ENCODE peak calls at places on chromosomes 7 and 10, in five cellular contexts. Y is GM12865, Z is MM.1S, T is A673, M is NT2/D1. I is an unnamed sample.

GRCh38 chr7:47266131-47266706 is 315.7 kb downstream of the TNS3 start:
- DNase-seq in Y (peak; percentile 56), Z (peak; percentile 39), T (peak; percentile 60), M (peak; percentile 70), I (peak; percentile 58)

GRCh38 chr7:155844019-155844453 is 31.8 kb upstream of the SHH start:
- DNase-seq in Y (no peak), Z (no peak), T (no peak), M (no peak), I (no peak)

GRCh38 chr10:78952686-78953085 is 116.1 kb upstream of the ZMIZ1 start:
- DNase-seq in Y (no peak), Z (no peak), T (no peak), M (no peak), I (no peak)

GRCh38 chr10:48523212-48523819 is 81.6 kb downstream of the ARHGAP22 start:
- DNase-seq in Y (no peak), Z (no peak), T (peak; percentile 33), M (no peak), I (peak; percentile 18)

GRCh38 chr7:139784643-139785042 is 6.8 kb upstream of the HIPK2 start:
- DNase-seq in Y (no peak), Z (no peak), T (no peak), M (no peak), I (peak; percentile 85)

GRCh38 chr10:116155191-116155590 is 117.8 kb downstream of the GFRA1 start:
- DNase-seq in Y (no peak), Z (no peak), T (no peak), M (no peak), I (no peak)

GRCh38 chr7:92025260-92025659 is 84.6 kb downstream of the AKAP9 start:
- DNase-seq in Y (no peak), Z (no peak), T (no peak), M (no peak), I (peak; percentile 93)

GRCh38 chr10:91251430-91252056 is 31.1 kb downstream of the PCGF5 start:
- DNase-seq in Y (peak; percentile 68), Z (peak; percentile 66), T (peak; percentile 71), M (peak; percentile 15), I (peak; percentile 48)

GRCh38 chr7:6476596-6477374 is 29.0 kb upstream of the DAGLB start:
- DNase-seq in Y (no peak), Z (no peak), T (no peak), M (no peak), I (no peak)

GRCh38 chr7:141421306-141421705 is 129.9 kb upstream of the AGK start:
- DNase-seq in Y (no peak), Z (no peak), T (no peak), M (no peak), I (no peak)

GRCh38 chr10:71880425-71881306 is 29.6 kb upstream of the PSAP start:
- DNase-seq in Y (no peak), Z (no peak), T (no peak), M (no peak), I (no peak)

GRCh38 chr10:4316166-4316810 is 509.7 kb upstream of the AKR1E2 start:
- DNase-seq in Y (no peak), Z (no peak), T (no peak), M (no peak), I (no peak)

GRCh38 chr7:30887464-30887872 is 24.2 kb upstream of the AQP1 start:
- DNase-seq in Y (no peak), Z (no peak), T (no peak), M (no peak), I (no peak)

GRCh38 chr7:83738436-83738835 is 89.5 kb upstream of the SEMA3E start:
- DNase-seq in Y (no peak), Z (no peak), T (no peak), M (no peak), I (no peak)

GRCh38 chr7:44752822-44753221 is 4.2 kb downstream of the ZMIZ2 start:
- DNase-seq in Y (no peak), Z (no peak), T (no peak), M (no peak), I (no peak)

GRCh38 chr7:47461161-47461560 is 120.8 kb downstream of the TNS3 start:
- DNase-seq in Y (no peak), Z (no peak), T (no peak), M (no peak), I (no peak)

GRCh38 chr7:3032256-3032655 is 11.4 kb downstream of the CARD11 start:
- DNase-seq in Y (no peak), Z (no peak), T (no peak), M (no peak), I (no peak)

GRCh38 chr10:121325490-121326231 is 272.6 kb downstream of the FGFR2 start:
- DNase-seq in Y (no peak), Z (no peak), T (no peak), M (no peak), I (peak; percentile 98)

GRCh38 chr10:47301833-47302232 is 1.8 kb downstream of the GDF10 start:
- DNase-seq in Y (no peak), Z (no peak), T (no peak), M (no peak), I (no peak)

GRCh38 chr10:71998119-71998839 is 34.1 kb downstream of the CHST3 start:
- DNase-seq in Y (no peak), Z (no peak), T (no peak), M (no peak), I (no peak)

GRCh38 chr7:155685070-155685790 is 40.8 kb downstream of the RBM33 start:
- DNase-seq in Y (peak; percentile 21), Z (no peak), T (no peak), M (no peak), I (no peak)

GRCh38 chr10:15313034-15313433 is 58.1 kb downstream of the FAM171A1 start:
- DNase-seq in Y (no peak), Z (no peak), T (no peak), M (no peak), I (no peak)

GRCh38 chr7:156897673-156898072 is 4.7 kb upstream of the LMBR1 start:
- DNase-seq in Y (no peak), Z (no peak), T (no peak), M (no peak), I (peak; percentile 20)

GRCh38 chr10:127977368-127978009 is 70.6 kb downstream of the PTPRE start:
- DNase-seq in Y (no peak), Z (no peak), T (no peak), M (no peak), I (peak; percentile 43)

GRCh38 chr7:38973760-38974159 is 3.9 kb upstream of the POU6F2 start:
- DNase-seq in Y (no peak), Z (no peak), T (no peak), M (no peak), I (no peak)

GRCh38 chr10:26841733-26842317 is 18.9 kb downstream of the ABI1 start:
- DNase-seq in Y (no peak), Z (peak; percentile 24), T (no peak), M (no peak), I (no peak)
- H3K4me3 ChIP-seq in Y (no peak overlapping the region), Z (peak overlapping the region; percentile 8), T (no peak overlapping the region), M (no peak overlapping the region), I (no peak overlapping the region)

GRCh38 chr7:37729160-37729559 is 45.6 kb downstream of the GPR141 start:
- DNase-seq in Y (no peak), Z (no peak), T (no peak), M (no peak), I (no peak)
- H3K4me3 ChIP-seq in Y (no peak overlapping the region), Z (no peak overlapping the region), T (no peak overlapping the region), M (no peak overlapping the region), I (no peak overlapping the region)

GRCh38 chr7:130365511-130366441 is 14.5 kb upstream of the CPA1 start:
- DNase-seq in Y (peak; percentile 85), Z (no peak), T (peak; percentile 69), M (peak; percentile 56), I (peak; percentile 59)
- H3K4me3 ChIP-seq in Y (no peak overlapping the region), Z (no peak overlapping the region), T (no peak overlapping the region), M (no peak overlapping the region), I (no peak overlapping the region)

DNA sequence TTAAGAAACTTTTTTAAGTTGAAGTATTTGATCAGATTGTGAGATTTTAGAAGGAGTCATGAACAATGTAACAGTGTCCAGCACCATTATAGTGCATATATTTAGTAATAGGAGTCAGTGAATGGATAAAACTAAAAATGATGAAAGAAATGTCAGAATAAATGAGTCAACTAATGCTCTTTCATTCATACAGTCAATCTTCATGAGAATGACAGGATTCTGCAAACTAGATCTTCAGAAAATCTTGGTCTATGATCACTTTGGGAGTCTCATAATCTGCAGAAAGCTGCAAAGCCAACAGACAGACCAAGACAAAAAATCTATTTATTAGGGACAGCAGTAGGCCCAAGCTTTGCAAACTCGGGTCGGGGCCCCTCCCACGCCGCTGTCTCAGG is 710 bp downstream of the RNLS start:
- DNase-seq in Y (no peak), Z (no peak), T (no peak), M (no peak), I (no peak)
- H3K4me3 ChIP-seq in Y (peak overlapping the region; percentile 71), Z (peak overlapping the region; percentile 90), T (peak overlapping the region; percentile 62), M (no peak overlapping the region), I (peak overlapping the region; percentile 70)